ENCODE peak calls at places on chromosome 19, in ten cellular contexts. C is SHP77, T is amniotic stem cell, G is left cardiac atrium, H is kidney epithelial cell, B is GM23338, U is tibial artery, L is T-helper 17 cell, P is activated gamma-delta T cell treated with Interleukin-2 at 50 U/mL for 16 hours, S is GM04503. D is an unnamed sample.

GRCh38 chr19:35142531-35143230 is 374 bp upstream of the FXYD7 start:
- DNase-seq in C (no peak), T (no peak), G (peak), H (no peak), B (peak), U (no peak), L (peak), P (peak), S (no peak), D (no peak)

GRCh38 chr19:4639531-4640246 is 373 bp downstream of the TNFAIP8L1 start:
- DNase-seq in C (no peak), T (no peak), G (peak), H (no peak), B (no peak), U (no peak), L (no peak), P (no peak), S (no peak), D (no peak)

GRCh38 chr19:20171285-20171684 is 4.3 kb downstream of the ZNF486 start:
- DNase-seq in C (no peak), T (no peak), G (no peak), H (no peak), B (no peak), U (no peak), L (no peak), P (no peak), S (no peak), D (no peak)

GRCh38 chr19:38009650-38010229 is 102.7 kb downstream of the SIPA1L3 start:
- DNase-seq in C (no peak), T (no peak), G (no peak), H (no peak), B (no peak), U (no peak), L (no peak), P (no peak), S (no peak), D (no peak)

GRCh38 chr19:47158879-47159509 is 28.4 kb downstream of the SAE1 start:
- DNase-seq in C (no peak), T (no peak), G (no peak), H (peak), B (no peak), U (no peak), L (peak), P (peak), S (no peak), D (peak)

GRCh38 chr19:9149976-9150375 is 9.8 kb downstream of the ZNF317 start:
- DNase-seq in C (no peak), T (no peak), G (no peak), H (no peak), B (no peak), U (peak), L (no peak), P (no peak), S (no peak), D (no peak)

GRCh38 chr19:46878613-46879375 is 18.0 kb downstream of the ARHGAP35 start:
- DNase-seq in C (no peak), T (peak), G (no peak), H (peak), B (no peak), U (no peak), L (no peak), P (no peak), S (peak), D (peak)

GRCh38 chr19:31070126-31070525 is 279.1 kb downstream of the TSHZ3 start:
- DNase-seq in C (no peak), T (no peak), G (no peak), H (no peak), B (no peak), U (no peak), L (no peak), P (no peak), S (no peak), D (no peak)

GRCh38 chr19:23343434-23344010 is 51.7 kb downstream of the ZNF91 start:
- DNase-seq in C (peak), T (no peak), G (no peak), H (no peak), B (no peak), U (no peak), L (no peak), P (no peak), S (no peak), D (no peak)

GRCh38 chr19:29596885-29597525 is 9.1 kb upstream of the POP4 start:
- DNase-seq in C (peak), T (no peak), G (no peak), H (no peak), B (peak), U (no peak), L (no peak), P (no peak), S (no peak), D (peak)

GRCh38 chr19:35228177-35228930 is at the start of gene FAM187B:
- DNase-seq in C (no peak), T (no peak), G (no peak), H (no peak), B (no peak), U (no peak), L (no peak), P (no peak), S (no peak), D (no peak)

GRCh38 chr19:20039203-20039723 is at the start of gene ZNF682:
- DNase-seq in C (no peak), T (peak), G (peak), H (peak), B (peak), U (peak), L (peak), P (peak), S (peak), D (peak)